ENCODE peak calls at places on chromosomes 16 and 17, in ten cellular contexts. T, O, U, F, Z, M, S, B, K and D are unnamed samples.

GRCh38 chr17:73954981-73955380 is 248.5 kb upstream of the RPL38 start:
- DNase-seq in F (no peak), Z (no peak), T (peak), B (peak), S (no peak), O (no peak), K (no peak), M (no peak), U (no peak), D (no peak)

GRCh38 chr17:33509331-33509730 is 216.2 kb upstream of the ASIC2 start:
- DNase-seq in F (no peak), O (no peak), T (no peak), S (peak), U (no peak), Z (no peak), B (no peak), M (no peak), K (no peak), D (no peak)

GRCh38 chr17:36743130-36743529 is 141.7 kb downstream of the MRM1 start:
- DNase-seq in K (no peak), Z (no peak), O (peak), B (no peak), M (no peak), F (no peak), S (no peak), T (no peak), U (no peak), D (no peak)

GRCh38 chr17:35588196-35588920 is 1.2 kb downstream of the AP2B1 start:
- DNase-seq in Z (no peak), T (peak), O (peak), S (no peak), M (no peak), F (peak), K (no peak), U (no peak), B (no peak), D (no peak)

GRCh38 chr16:70746708-70747424 is 54.1 kb downstream of the VAC14 start:
- DNase-seq in Z (peak), O (peak), M (peak), T (peak), B (peak), K (peak), F (peak), S (peak), U (no peak), D (no peak)

GRCh38 chr16:28820016-28820415 is 2.8 kb upstream of the ATXN2L start:
- DNase-seq in Z (no peak), K (no peak), B (no peak), O (no peak), F (no peak), M (no peak), U (no peak), S (no peak), T (peak), D (no peak)

GRCh38 chr17:12990041-12990808 is 27.6 kb downstream of the ELAC2 start:
- DNase-seq in M (peak), K (peak), T (no peak), Z (no peak), F (no peak), U (no peak), O (no peak), S (no peak), B (no peak), D (no peak)

GRCh38 chr16:84924339-84925091 is 86.8 kb downstream of the ZDHHC7 start:
- DNase-seq in F (no peak), K (peak), B (no peak), S (no peak), Z (peak), M (peak), U (no peak), O (no peak), T (peak), D (no peak)

GRCh38 chr17:45137561-45138305 is 2.2 kb downstream of the ACBD4 start:
- DNase-seq in Z (no peak), T (peak), U (no peak), B (peak), O (no peak), F (no peak), S (no peak), M (peak), K (no peak), D (peak)

GRCh38 chr17:57255776-57256681 is at the start of gene MSI2:
- DNase-seq in B (peak), T (peak), Z (peak), F (peak), S (peak), K (peak), M (peak), U (peak), O (peak), D (no peak)
- TF ChIP-seq CTCF in B (no peak), T (no peak), Z (no peak), F (no peak), S (no peak), K (no peak), M (no peak), U (peak), O (no peak), D (peak)

GRCh38 chr16:5036228-5037156 is 2.8 kb upstream of the NAGPA start:
- DNase-seq in Z (no peak), S (no peak), O (no peak), M (peak), T (no peak), F (no peak), U (no peak), K (no peak), B (no peak), D (peak)
- TF ChIP-seq CTCF in Z (no peak), S (no peak), O (no peak), M (no peak), T (no peak), F (no peak), U (no peak), K (no peak), B (no peak), D (no peak)

DNA sequence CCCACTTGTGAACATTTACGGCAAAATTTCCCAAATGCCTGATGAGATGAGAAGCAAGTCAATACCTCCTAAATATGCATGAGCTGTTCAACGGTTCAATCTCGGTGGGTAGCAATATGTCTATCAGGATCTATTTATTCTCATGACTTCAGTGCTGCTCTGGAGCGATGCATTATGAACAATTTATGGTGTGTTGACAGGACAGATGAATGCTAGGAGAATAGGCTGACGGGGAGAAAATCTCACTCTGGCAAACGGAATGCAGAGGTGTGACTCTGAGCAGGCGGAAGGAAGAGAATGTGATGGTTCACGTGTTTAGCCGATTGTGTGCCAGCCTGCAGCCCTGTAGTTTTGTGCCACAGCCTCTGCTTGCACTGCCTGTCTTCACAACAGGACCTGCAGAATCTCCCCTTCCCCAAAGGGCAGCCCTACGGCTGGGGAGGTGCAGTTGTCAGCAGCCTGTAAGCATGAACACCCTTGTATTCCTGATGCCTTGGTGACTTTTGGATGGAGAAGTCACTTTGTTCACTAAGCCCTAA is 345.2 kb downstream of the PHKB start:
- DNase-seq in K (no peak), F (no peak), U (no peak), O (no peak), B (no peak), S (no peak), T (no peak), Z (no peak), M (no peak), D (no peak)
- TF ChIP-seq CTCF in K (no peak), F (no peak), U (no peak), O (no peak), B (no peak), S (no peak), T (no peak), Z (no peak), M (no peak), D (no peak)

DNA sequence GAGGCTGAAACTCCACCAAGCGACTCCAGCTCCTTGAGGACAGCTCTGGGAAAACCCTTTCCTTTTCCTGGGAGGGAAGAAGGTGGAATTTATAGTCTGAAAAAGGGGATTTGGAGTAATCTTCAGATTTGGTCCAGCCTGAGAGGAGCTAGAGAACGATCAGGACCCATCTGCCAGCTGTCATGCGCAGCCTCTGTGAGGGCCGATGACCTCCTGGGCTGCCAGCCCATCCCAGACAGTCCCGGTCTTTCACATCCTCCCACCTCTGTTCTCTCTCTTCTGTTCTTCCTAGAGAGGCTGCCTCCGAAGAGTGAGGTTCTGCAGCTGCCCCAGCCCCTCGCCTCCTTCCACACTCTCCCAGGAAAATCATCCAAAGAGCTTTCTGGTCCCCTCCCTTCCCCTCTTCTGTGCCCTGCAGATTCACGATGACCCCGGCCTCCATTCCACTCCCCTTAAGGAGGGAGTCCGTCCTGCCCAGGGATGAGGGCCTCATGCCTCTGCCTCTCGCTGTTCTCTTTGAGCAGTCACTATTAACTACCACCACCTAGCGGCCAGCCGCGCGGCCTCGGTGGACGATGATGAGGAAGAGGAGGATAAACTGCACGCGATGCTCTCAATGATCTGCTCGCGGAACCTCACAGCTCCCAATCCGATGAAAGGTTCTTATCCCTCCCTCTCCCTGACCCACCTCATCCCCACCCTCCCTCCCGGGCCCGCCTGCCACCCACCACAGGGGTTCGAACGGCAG is 29.6 kb downstream of the SGSM2 start:
- DNase-seq in S (no peak), F (no peak), T (no peak), O (no peak), M (no peak), U (peak), B (peak), K (no peak), Z (no peak), D (peak)
- TF ChIP-seq CTCF in S (no peak), F (no peak), T (no peak), O (no peak), M (no peak), U (peak), B (no peak), K (no peak), Z (no peak), D (peak)

DNA sequence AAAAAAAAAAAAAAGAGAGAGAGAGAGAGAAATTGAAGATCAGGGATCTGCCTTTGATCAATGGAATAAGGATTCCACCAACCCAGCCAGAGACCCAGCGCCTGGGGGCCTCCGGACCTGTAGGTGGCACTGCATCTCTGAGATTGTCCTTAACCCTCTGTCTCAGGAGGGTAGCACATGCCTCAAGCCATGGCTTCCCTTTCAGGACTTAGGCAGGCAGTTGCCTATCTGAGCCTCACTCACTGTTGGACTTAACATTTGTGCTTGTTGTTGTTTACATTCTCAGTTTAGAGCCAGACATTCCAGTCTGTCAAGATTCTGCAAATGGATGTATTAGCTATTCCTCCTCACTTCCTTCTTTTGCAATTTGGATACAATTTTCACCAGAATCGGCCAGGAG is 5.1 kb upstream of the SCNN1B start:
- DNase-seq in S (no peak), F (peak), B (no peak), T (peak), M (no peak), O (peak), U (no peak), Z (peak), K (no peak), D (no peak)
- TF ChIP-seq CTCF in S (no peak), F (peak), B (no peak), T (no peak), M (no peak), O (peak), U (peak), Z (peak), K (no peak), D (peak)

GRCh38 chr17:77372444-77373297 is 231.9 kb downstream of the SEC14L1 start:
- DNase-seq in T (peak), Z (peak), M (peak), F (peak), O (no peak), S (peak), B (peak), K (peak), U (peak), D (peak)
- TF ChIP-seq CTCF in T (no peak), Z (peak), M (no peak), F (no peak), O (no peak), S (no peak), B (no peak), K (peak), U (peak), D (peak)

DNA sequence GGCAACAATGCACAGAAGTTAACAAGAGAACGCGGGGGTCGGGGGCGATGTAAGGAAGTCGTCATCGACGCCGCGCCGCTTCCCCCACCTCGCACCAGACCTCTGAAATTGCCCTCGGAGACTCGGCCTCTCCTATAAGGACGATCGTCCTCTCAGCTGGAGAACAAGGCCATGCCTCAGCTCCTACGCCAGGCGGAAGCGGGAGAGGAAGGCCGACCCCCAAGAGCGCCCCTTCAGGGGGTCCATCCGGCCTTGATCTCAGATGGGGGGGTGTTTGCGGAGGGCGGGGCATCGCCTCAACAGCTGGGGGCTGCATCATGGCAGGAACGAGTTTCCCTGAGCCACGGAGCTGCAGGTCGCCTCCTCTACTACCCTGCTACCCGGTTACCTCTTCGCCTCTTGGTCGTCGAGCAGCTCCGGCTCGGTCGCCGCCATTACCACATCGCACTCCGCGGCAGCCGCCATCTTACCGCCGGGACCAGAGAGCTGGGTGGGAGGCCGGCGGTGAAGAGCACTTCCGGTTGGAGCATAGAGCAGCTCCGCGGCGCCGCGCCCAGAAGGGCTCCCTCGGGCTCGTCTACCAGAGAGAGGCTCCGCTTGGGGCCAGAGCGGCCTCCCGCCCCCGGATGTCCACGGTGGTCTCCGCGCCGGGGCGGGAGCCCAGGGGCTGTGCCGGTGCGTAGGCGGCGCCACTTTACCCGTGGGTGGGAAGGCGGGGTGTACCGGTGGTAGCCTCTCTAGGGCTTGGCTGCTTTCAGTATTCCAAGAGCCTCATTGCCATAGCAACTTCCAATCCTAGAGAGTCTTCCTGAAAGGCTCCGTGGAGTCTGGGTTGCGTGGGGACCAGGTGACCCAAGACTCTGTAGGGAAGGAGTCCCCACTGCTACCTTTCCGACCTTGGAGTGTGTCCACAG is at the start of gene DNAJC7:
- DNase-seq in M (peak), B (peak), T (peak), K (peak), O (peak), Z (peak), S (peak), F (peak), U (peak), D (peak)
- TF ChIP-seq CTCF in M (no peak), B (no peak), T (no peak), K (no peak), O (no peak), Z (peak), S (peak), F (no peak), U (no peak), D (peak)